ENCODE peak calls at places on chromosomes 5 and 9, in six cellular contexts. D is GM12891, T is endothelial cell of umbilical vein, B is breast epithelium, S is HepG2, X is GM23338. L is an unnamed sample.

GRCh38 chr9:133144142-133144886 is 19.4 kb downstream of the GBGT1 start:
- DNase-seq in T (peak), X (peak), B (no peak), S (peak), D (peak), L (peak)

GRCh38 chr5:142839711-142840441 is 69.7 kb downstream of the ARHGAP26 start:
- DNase-seq in D (no peak), T (no peak), B (no peak), X (no peak), S (no peak), L (no peak)

GRCh38 chr5:94241288-94241651 is 377.1 kb downstream of the KIAA0825 start:
- DNase-seq in B (no peak), T (no peak), S (peak), D (no peak), X (no peak), L (no peak)

GRCh38 chr9:112224401-112225289 is 49.5 kb upstream of the SUSD1 start:
- DNase-seq in T (no peak), B (no peak), X (no peak), D (no peak), S (no peak), L (no peak)

GRCh38 chr5:88829053-88829452 is 53.9 kb downstream of the MEF2C start:
- DNase-seq in T (peak), B (no peak), S (no peak), D (no peak), X (peak), L (no peak)

GRCh38 chr5:171365351-171365750 is 22.3 kb upstream of the NPM1 start:
- DNase-seq in B (no peak), X (peak), S (peak), D (no peak), T (peak), L (no peak)

GRCh38 chr9:28758346-28758745 is 1185.1 kb upstream of the C9orf72 start:
- DNase-seq in T (no peak), X (no peak), B (no peak), D (no peak), S (no peak), L (no peak)

GRCh38 chr9:121598167-121599000 is 53.0 kb upstream of the DAB2IP start:
- DNase-seq in D (no peak), X (peak), S (no peak), B (peak), T (no peak), L (no peak)

GRCh38 chr9:86141843-86142242 is 42.5 kb upstream of the GOLM1 start:
- DNase-seq in S (no peak), X (no peak), T (no peak), D (no peak), B (no peak), L (no peak)

GRCh38 chr5:159392881-159393280 is 62.6 kb upstream of the IL12B start:
- DNase-seq in S (no peak), D (no peak), X (no peak), B (no peak), T (no peak), L (no peak)

GRCh38 chr5:100270323-100270771 is 264.8 kb upstream of the FAM174A start:
- DNase-seq in B (no peak), T (peak), X (no peak), S (no peak), D (no peak), L (no peak)

GRCh38 chr9:132609829-132610228 is 27.4 kb downstream of the BARHL1 start:
- DNase-seq in X (no peak), B (no peak), T (no peak), D (no peak), S (no peak), L (no peak)

GRCh38 chr9:131738293-131738692 is 1.6 kb downstream of the RAPGEF1 start:
- DNase-seq in D (no peak), B (no peak), X (no peak), S (no peak), T (peak), L (no peak)

GRCh38 chr5:42555797-42556196 is 132.6 kb downstream of the GHR start:
- DNase-seq in B (no peak), D (no peak), S (peak), X (no peak), T (no peak), L (no peak)

GRCh38 chr9:131112374-131113159 is 12.8 kb upstream of the NUP214 start:
- DNase-seq in B (no peak), S (no peak), X (no peak), T (no peak), D (peak), L (no peak)

GRCh38 chr5:151021771-151022170 is 1.4 kb downstream of the GPX3 start:
- DNase-seq in B (no peak), X (no peak), T (no peak), D (no peak), S (no peak), L (no peak)
- TF ChIP-seq POLR2AphosphoS5 in B (no peak), X (no peak), T (no peak), D (no peak), S (no peak), L (no peak)

GRCh38 chr5:138464388-138465287 is 641 bp upstream of the EGR1 start:
- DNase-seq in B (peak), X (peak), T (peak), D (peak), S (peak), L (peak)

GRCh38 chr5:138466058-138466899 is 1.0 kb downstream of the EGR1 start:
- DNase-seq in D (no peak), B (no peak), S (peak), X (no peak), T (peak), L (peak)

GRCh38 chr5:138464018-138464387 is 1.3 kb upstream of the EGR1 start:
- DNase-seq in T (peak), B (peak), S (peak), D (peak), X (peak), L (peak)

GRCh38 chr5:138466900-138467710 is 1.8 kb downstream of the EGR1 start:
- DNase-seq in X (no peak), B (no peak), S (no peak), T (peak), D (no peak), L (peak)

GRCh38 chr5:138465288-138466057 is at the start of gene EGR1:
- DNase-seq in X (peak), B (peak), D (peak), T (peak), S (peak), L (peak)
- TF ChIP-seq POLR2AphosphoS5 in X (peak), B (peak), D (peak), T (peak), S (no peak), L (peak)

DNA sequence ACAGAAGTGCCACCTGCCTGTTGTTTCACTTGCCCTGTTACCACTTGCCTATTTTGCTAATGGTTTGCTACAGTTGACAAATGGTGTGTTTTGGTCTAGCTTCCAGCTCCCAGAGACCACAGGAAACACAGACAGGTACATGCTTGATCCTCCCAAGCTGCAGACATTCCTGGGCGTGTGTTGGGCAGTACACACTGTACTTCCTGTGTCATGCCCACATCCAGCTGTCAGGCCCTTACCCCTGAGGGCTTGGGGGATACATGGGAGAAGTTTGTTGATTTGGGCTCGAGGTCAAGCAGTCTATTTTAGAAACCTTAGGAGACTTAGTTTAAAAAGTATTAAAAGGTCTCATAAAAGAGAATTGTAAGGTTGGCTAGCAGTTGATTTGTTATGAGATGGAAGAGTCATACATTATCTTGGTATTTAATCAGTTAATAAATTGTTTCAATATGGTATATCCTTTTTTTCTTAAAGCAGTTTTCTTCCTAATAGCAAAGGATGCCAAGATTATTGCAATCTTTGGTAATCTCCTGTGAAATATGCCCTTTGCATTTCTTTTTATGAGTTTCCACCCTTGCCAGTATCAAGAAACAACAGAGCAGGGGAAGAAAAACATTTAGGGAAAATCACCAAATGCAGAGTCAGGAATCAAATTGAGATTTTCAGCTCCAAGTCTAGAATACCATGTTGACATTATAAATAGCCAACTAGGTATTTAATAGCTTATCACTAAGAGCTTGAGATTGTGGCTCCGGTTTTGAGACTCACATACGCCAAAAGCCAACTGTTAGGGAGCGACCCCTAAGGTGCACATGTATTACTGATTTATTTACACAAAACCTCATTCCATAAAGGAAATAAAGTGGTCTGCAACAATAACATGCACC is 52.3 kb upstream of the CD180 start:
- DNase-seq in D (no peak), X (no peak), T (peak), S (no peak), B (no peak), L (no peak)
- TF ChIP-seq POLR2AphosphoS5 in D (no peak), X (no peak), T (no peak), S (no peak), B (peak), L (peak)

DNA sequence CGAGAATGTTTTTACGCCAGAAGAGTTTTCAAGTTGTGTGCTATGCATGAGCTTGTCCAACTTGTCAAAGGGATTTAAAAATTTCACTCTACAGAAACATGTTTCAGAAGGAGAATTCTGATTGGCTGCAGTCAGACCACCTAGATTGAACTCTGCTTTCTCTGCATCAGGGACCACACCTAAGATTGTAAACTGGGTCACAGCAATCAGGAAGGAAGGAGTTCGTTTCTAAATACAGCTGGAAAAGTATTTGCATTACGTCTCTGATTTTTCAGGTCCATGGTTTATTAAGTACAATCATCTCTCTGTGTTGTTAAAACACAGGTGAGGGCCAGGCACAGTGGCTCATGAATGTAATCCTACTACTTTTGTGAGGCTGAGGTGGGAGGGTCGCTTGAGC is 5.7 kb downstream of the GLRX start:
- DNase-seq in B (no peak), D (no peak), S (no peak), T (no peak), X (no peak), L (no peak)
- TF ChIP-seq POLR2AphosphoS5 in B (no peak), D (no peak), S (no peak), T (no peak), X (no peak), L (no peak)